ENCODE peak calls at places on chromosome 21, in eight cellular contexts. One of them, this sample, is unnamed.

GRCh38 chr21:18914570-18914969 is 511.0 kb upstream of the TMPRSS15 start:
- DNase-seq in WTC11: no peak
- DNase-seq in epithelial cell of esophagus: no peak
- DNase-seq in B cell: no peak
- DNase-seq in PC-9: no peak
- DNase-seq in type B pancreatic cell: no peak
- DNase-seq in RWPE1: no peak
- DNase-seq in AG09319: no peak
- DNase-seq in this sample: no peak

GRCh38 chr21:44424608-44425306 is 30.6 kb upstream of the LRRC3 start:
- DNase-seq in WTC11: peak; percentile 12
- DNase-seq in epithelial cell of esophagus: no peak
- DNase-seq in AG09319: no peak
- DNase-seq in PC-9: no peak
- DNase-seq in B cell: no peak
- DNase-seq in RWPE1: no peak
- DNase-seq in type B pancreatic cell: no peak
- DNase-seq in this sample: no peak

GRCh38 chr21:41170442-41170841 is 2.5 kb downstream of the BACE2 start:
- DNase-seq in PC-9: no peak
- DNase-seq in AG09319: no peak
- DNase-seq in WTC11: peak; percentile 69
- DNase-seq in B cell: peak; percentile 68
- DNase-seq in epithelial cell of esophagus: peak; percentile 57
- DNase-seq in RWPE1: peak; percentile 44
- DNase-seq in type B pancreatic cell: no peak
- DNase-seq in this sample: peak; percentile 76

GRCh38 chr21:34128674-34129038 is 55.3 kb downstream of the MRPS6 start:
- DNase-seq in epithelial cell of esophagus: no peak
- DNase-seq in PC-9: no peak
- DNase-seq in B cell: no peak
- DNase-seq in WTC11: no peak
- DNase-seq in RWPE1: no peak
- DNase-seq in AG09319: no peak
- DNase-seq in type B pancreatic cell: no peak
- DNase-seq in this sample: no peak

GRCh38 chr21:38486221-38486620 is 12.1 kb downstream of the ERG start:
- DNase-seq in PC-9: no peak
- DNase-seq in type B pancreatic cell: no peak
- DNase-seq in AG09319: no peak
- DNase-seq in B cell: no peak
- DNase-seq in RWPE1: peak; percentile 70
- DNase-seq in WTC11: no peak
- DNase-seq in epithelial cell of esophagus: peak; percentile 97
- DNase-seq in this sample: no peak

GRCh38 chr21:14263879-14264278 is 47.9 kb downstream of the RBM11 start:
- DNase-seq in type B pancreatic cell: no peak
- DNase-seq in RWPE1: no peak
- DNase-seq in B cell: no peak
- DNase-seq in WTC11: no peak
- DNase-seq in AG09319: no peak
- DNase-seq in PC-9: no peak
- DNase-seq in epithelial cell of esophagus: no peak
- DNase-seq in this sample: no peak

GRCh38 chr21:39867198-39867650 is at the start of gene PCP4:
- DNase-seq in type B pancreatic cell: no peak
- DNase-seq in RWPE1: peak; percentile 44
- DNase-seq in epithelial cell of esophagus: peak; percentile 60
- DNase-seq in B cell: no peak
- DNase-seq in WTC11: peak; percentile 87
- DNase-seq in AG09319: no peak
- DNase-seq in PC-9: peak; percentile 46
- DNase-seq in this sample: peak; percentile 64

GRCh38 chr21:14617836-14618235 is 71.7 kb upstream of the SAMSN1 start:
- DNase-seq in type B pancreatic cell: no peak
- DNase-seq in RWPE1: no peak
- DNase-seq in AG09319: no peak
- DNase-seq in epithelial cell of esophagus: no peak
- DNase-seq in B cell: no peak
- DNase-seq in WTC11: no peak
- DNase-seq in PC-9: no peak
- DNase-seq in this sample: no peak

GRCh38 chr21:44713846-44714245 is 2.5 kb upstream of the TSPEAR start:
- DNase-seq in epithelial cell of esophagus: no peak
- DNase-seq in PC-9: no peak
- DNase-seq in RWPE1: no peak
- DNase-seq in WTC11: no peak
- DNase-seq in B cell: no peak
- DNase-seq in type B pancreatic cell: peak; percentile 39
- DNase-seq in AG09319: no peak
- DNase-seq in this sample: no peak

GRCh38 chr21:24727803-24728425 is 879.4 kb downstream of the MRPL39 start:
- DNase-seq in B cell: no peak
- DNase-seq in AG09319: no peak
- DNase-seq in epithelial cell of esophagus: no peak
- DNase-seq in PC-9: no peak
- DNase-seq in WTC11: no peak
- DNase-seq in RWPE1: no peak
- DNase-seq in type B pancreatic cell: no peak
- DNase-seq in this sample: no peak

GRCh38 chr21:38386967-38387366 is 111.3 kb downstream of the ERG start:
- DNase-seq in B cell: no peak
- DNase-seq in PC-9: no peak
- DNase-seq in RWPE1: no peak
- DNase-seq in type B pancreatic cell: no peak
- DNase-seq in WTC11: no peak
- DNase-seq in epithelial cell of esophagus: peak; percentile 24
- DNase-seq in AG09319: no peak
- DNase-seq in this sample: no peak

GRCh38 chr21:32392880-32393676 is at the start of gene URB1:
- DNase-seq in AG09319: peak; percentile 57
- DNase-seq in RWPE1: peak; percentile 86
- DNase-seq in PC-9: peak; percentile 69
- DNase-seq in epithelial cell of esophagus: peak; percentile 91
- DNase-seq in B cell: peak; percentile 95
- DNase-seq in WTC11: peak; percentile 93
- DNase-seq in type B pancreatic cell: peak; percentile 85
- DNase-seq in this sample: peak; percentile 93

GRCh38 chr21:28473530-28474225 is 519.0 kb downstream of the LTN1 start:
- DNase-seq in type B pancreatic cell: no peak
- DNase-seq in WTC11: no peak
- DNase-seq in epithelial cell of esophagus: no peak
- DNase-seq in AG09319: no peak
- DNase-seq in B cell: no peak
- DNase-seq in PC-9: no peak
- DNase-seq in RWPE1: no peak
- DNase-seq in this sample: no peak

GRCh38 chr21:39087976-39088370 is 95.3 kb downstream of the PSMG1 start:
- DNase-seq in RWPE1: no peak
- DNase-seq in WTC11: no peak
- DNase-seq in PC-9: no peak
- DNase-seq in type B pancreatic cell: no peak
- DNase-seq in epithelial cell of esophagus: no peak
- DNase-seq in B cell: no peak
- DNase-seq in AG09319: no peak
- DNase-seq in this sample: no peak

GRCh38 chr21:38349111-38349746 is 92.4 kb downstream of the KCNJ15 start:
- DNase-seq in type B pancreatic cell: no peak
- DNase-seq in PC-9: no peak
- DNase-seq in RWPE1: no peak
- DNase-seq in B cell: no peak
- DNase-seq in epithelial cell of esophagus: no peak
- DNase-seq in AG09319: no peak
- DNase-seq in WTC11: no peak
- DNase-seq in this sample: no peak

GRCh38 chr21:33299181-33299752 is 25.5 kb upstream of the IFNAR1 start:
- DNase-seq in RWPE1: peak; percentile 48
- DNase-seq in epithelial cell of esophagus: peak; percentile 80
- DNase-seq in WTC11: no peak
- DNase-seq in type B pancreatic cell: peak; percentile 58
- DNase-seq in AG09319: no peak
- DNase-seq in B cell: peak; percentile 54
- DNase-seq in PC-9: peak; percentile 40
- DNase-seq in this sample: peak; percentile 21

GRCh38 chr21:23890652-23891051 is 1716.6 kb downstream of the MRPL39 start:
- DNase-seq in B cell: no peak
- DNase-seq in type B pancreatic cell: no peak
- DNase-seq in epithelial cell of esophagus: no peak
- DNase-seq in RWPE1: no peak
- DNase-seq in AG09319: no peak
- DNase-seq in PC-9: no peak
- DNase-seq in WTC11: no peak
- DNase-seq in this sample: no peak

GRCh38 chr21:37712204-37712934 is 203.9 kb downstream of the KCNJ6 start:
- DNase-seq in RWPE1: peak; percentile 70
- DNase-seq in type B pancreatic cell: no peak
- DNase-seq in PC-9: no peak
- DNase-seq in epithelial cell of esophagus: peak; percentile 74
- DNase-seq in B cell: peak; percentile 39
- DNase-seq in WTC11: peak; percentile 75
- DNase-seq in AG09319: peak; percentile 19
- DNase-seq in this sample: peak; percentile 68

GRCh38 chr21:44708866-44709425 is 2.4 kb downstream of the TSPEAR start:
- DNase-seq in WTC11: no peak
- DNase-seq in type B pancreatic cell: peak; percentile 64
- DNase-seq in epithelial cell of esophagus: no peak
- DNase-seq in PC-9: no peak
- DNase-seq in RWPE1: no peak
- DNase-seq in B cell: peak; percentile 23
- DNase-seq in AG09319: no peak
- DNase-seq in this sample: no peak

GRCh38 chr21:44921928-44922327 is 1.2 kb upstream of the ITGB2 start:
- DNase-seq in type B pancreatic cell: no peak
- DNase-seq in RWPE1: no peak
- DNase-seq in B cell: no peak
- DNase-seq in AG09319: no peak
- DNase-seq in WTC11: no peak
- DNase-seq in epithelial cell of esophagus: no peak
- DNase-seq in PC-9: no peak
- DNase-seq in this sample: no peak

GRCh38 chr21:38282921-38283320 is 26.1 kb downstream of the KCNJ15 start:
- DNase-seq in PC-9: no peak
- DNase-seq in epithelial cell of esophagus: peak; percentile 55
- DNase-seq in RWPE1: no peak
- DNase-seq in AG09319: no peak
- DNase-seq in WTC11: no peak
- DNase-seq in type B pancreatic cell: no peak
- DNase-seq in B cell: no peak
- DNase-seq in this sample: no peak

GRCh38 chr21:44869860-44870747 is 3.4 kb downstream of the PTTG1IP start:
- DNase-seq in type B pancreatic cell: no peak
- DNase-seq in WTC11: no peak
- DNase-seq in AG09319: peak; percentile 71
- DNase-seq in RWPE1: peak; percentile 80
- DNase-seq in B cell: no peak
- DNase-seq in PC-9: peak; percentile 92
- DNase-seq in epithelial cell of esophagus: peak; percentile 77
- DNase-seq in this sample: peak; percentile 77

GRCh38 chr21:38289697-38290096 is 32.9 kb downstream of the KCNJ15 start:
- DNase-seq in RWPE1: peak; percentile 95
- DNase-seq in AG09319: peak; percentile 96
- DNase-seq in type B pancreatic cell: no peak
- DNase-seq in PC-9: no peak
- DNase-seq in epithelial cell of esophagus: peak; percentile 99
- DNase-seq in B cell: no peak
- DNase-seq in WTC11: no peak
- DNase-seq in this sample: no peak

GRCh38 chr21:46153259-46154154 is 1.9 kb downstream of the FTCD start:
- DNase-seq in B cell: no peak
- DNase-seq in RWPE1: no peak
- DNase-seq in type B pancreatic cell: peak; percentile 76
- DNase-seq in AG09319: no peak
- DNase-seq in epithelial cell of esophagus: peak; percentile 13
- DNase-seq in WTC11: peak; percentile 87
- DNase-seq in PC-9: no peak
- DNase-seq in this sample: peak; percentile 50
- TF ChIP-seq CTCF in B cell: peak; percentile 58
- TF ChIP-seq CTCF in RWPE1: peak; percentile 76
- TF ChIP-seq CTCF in type B pancreatic cell: peak; percentile 84
- TF ChIP-seq CTCF in AG09319: peak; percentile 72
- TF ChIP-seq CTCF in epithelial cell of esophagus: peak; percentile 75
- TF ChIP-seq CTCF in WTC11: peak; percentile 78
- TF ChIP-seq CTCF in PC-9: peak; percentile 61
- TF ChIP-seq CTCF in this sample: peak; percentile 17

GRCh38 chr21:27362249-27362648 is 395.4 kb upstream of the ADAMTS5 start:
- DNase-seq in type B pancreatic cell: no peak
- DNase-seq in PC-9: no peak
- DNase-seq in WTC11: no peak
- DNase-seq in epithelial cell of esophagus: peak; percentile 26
- DNase-seq in B cell: no peak
- DNase-seq in RWPE1: no peak
- DNase-seq in AG09319: no peak
- DNase-seq in this sample: no peak
- TF ChIP-seq CTCF in type B pancreatic cell: no peak
- TF ChIP-seq CTCF in PC-9: no peak
- TF ChIP-seq CTCF in WTC11: no peak
- TF ChIP-seq CTCF in epithelial cell of esophagus: peak; percentile 21
- TF ChIP-seq CTCF in B cell: no peak
- TF ChIP-seq CTCF in RWPE1: no peak
- TF ChIP-seq CTCF in AG09319: no peak
- TF ChIP-seq CTCF in this sample: no peak

GRCh38 chr21:35940074-35940927 is 120.0 kb downstream of the SETD4 start:
- DNase-seq in type B pancreatic cell: no peak
- DNase-seq in B cell: no peak
- DNase-seq in epithelial cell of esophagus: peak; percentile 82
- DNase-seq in RWPE1: peak; percentile 51
- DNase-seq in WTC11: peak; percentile 24
- DNase-seq in AG09319: peak; percentile 54
- DNase-seq in PC-9: no peak
- DNase-seq in this sample: peak; percentile 41
- TF ChIP-seq CTCF in type B pancreatic cell: peak; percentile 77
- TF ChIP-seq CTCF in B cell: peak; percentile 16
- TF ChIP-seq CTCF in epithelial cell of esophagus: peak; percentile 77
- TF ChIP-seq CTCF in RWPE1: peak; percentile 77
- TF ChIP-seq CTCF in WTC11: no peak
- TF ChIP-seq CTCF in AG09319: peak; percentile 79
- TF ChIP-seq CTCF in PC-9: peak; percentile 63
- TF ChIP-seq CTCF in this sample: no peak

GRCh38 chr21:31339736-31340135 is 4.3 kb downstream of the TIAM1 start:
- DNase-seq in B cell: no peak
- DNase-seq in epithelial cell of esophagus: no peak
- DNase-seq in PC-9: no peak
- DNase-seq in AG09319: no peak
- DNase-seq in RWPE1: no peak
- DNase-seq in WTC11: no peak
- DNase-seq in type B pancreatic cell: no peak
- DNase-seq in this sample: no peak

GRCh38 chr21:31336739-31337040 is 7.4 kb downstream of the TIAM1 start:
- DNase-seq in epithelial cell of esophagus: no peak
- DNase-seq in type B pancreatic cell: no peak
- DNase-seq in PC-9: no peak
- DNase-seq in WTC11: no peak
- DNase-seq in AG09319: no peak
- DNase-seq in B cell: no peak
- DNase-seq in RWPE1: no peak
- DNase-seq in this sample: no peak

GRCh38 chr21:31337086-31337485 is 7.0 kb downstream of the TIAM1 start:
- DNase-seq in PC-9: no peak
- DNase-seq in epithelial cell of esophagus: no peak
- DNase-seq in B cell: no peak
- DNase-seq in RWPE1: no peak
- DNase-seq in AG09319: no peak
- DNase-seq in type B pancreatic cell: no peak
- DNase-seq in WTC11: no peak
- DNase-seq in this sample: no peak

GRCh38 chr21:31338892-31339368 is 5.1 kb downstream of the TIAM1 start:
- DNase-seq in type B pancreatic cell: no peak
- DNase-seq in B cell: no peak
- DNase-seq in PC-9: no peak
- DNase-seq in RWPE1: no peak
- DNase-seq in AG09319: no peak
- DNase-seq in epithelial cell of esophagus: no peak
- DNase-seq in WTC11: no peak
- DNase-seq in this sample: no peak

GRCh38 chr21:31337991-31338891 is 5.8 kb downstream of the TIAM1 start:
- DNase-seq in type B pancreatic cell: no peak
- DNase-seq in AG09319: no peak
- DNase-seq in B cell: no peak
- DNase-seq in WTC11: no peak
- DNase-seq in epithelial cell of esophagus: peak; percentile 87
- DNase-seq in PC-9: no peak
- DNase-seq in RWPE1: no peak
- DNase-seq in this sample: no peak
- TF ChIP-seq CTCF in type B pancreatic cell: no peak
- TF ChIP-seq CTCF in AG09319: no peak
- TF ChIP-seq CTCF in B cell: no peak
- TF ChIP-seq CTCF in WTC11: no peak
- TF ChIP-seq CTCF in epithelial cell of esophagus: no peak
- TF ChIP-seq CTCF in PC-9: no peak
- TF ChIP-seq CTCF in RWPE1: no peak
- TF ChIP-seq CTCF in this sample: no peak

This sample was measured in Calu3.